ENCODE peak calls at places on chromosomes 4 and X, in five cellular contexts. U is stimulated activated naive CD8-positive, alpha-beta T cell treated with anti-CD3 and anti-CD28 coated beads, Interleukin-15, amount 100 ng/mL, for 72 hours; Q is mucosa of descending colon; V is natural killer cell; F is stimulated activated memory B cell treated with anti-CD40 and anti-IgM and Interleukin-4, amounts not matched to agents 10 μg/mL and 1 μg/mL and 100 μg/mL, for 72 hours. S is an unnamed sample.
A peak's percentile ranks its signal among the peaks of the same experiment; 100 is the strongest.

GRCh38 chr4:71382125-71382524 is 43.3 kb downstream of the SLC4A4 start:
- ATAC-seq in U (no peak), Q (peak; percentile 84), V (no peak), F (no peak), S (no peak)

GRCh38 chrX:141669689-141670088 is 28.9 kb downstream of the SPANXD start:
- ATAC-seq in Q (no peak), U (no peak), F (no peak), V (no peak), S (no peak)

GRCh38 chrX:13646154-13646549 is 6.8 kb upstream of the TCEANC start:
- ATAC-seq in Q (peak; percentile 82), U (no peak), F (no peak), V (no peak), S (peak; percentile 26)

GRCh38 chrX:37302569-37302968 is 46.6 kb upstream of the PRRG1 start:
- ATAC-seq in F (no peak), V (no peak), U (no peak), Q (peak; percentile 68), S (no peak)

GRCh38 chr4:47669946-47670345 is 167.9 kb downstream of the CORIN start:
- ATAC-seq in U (no peak), Q (no peak), F (no peak), V (no peak), S (no peak)

GRCh38 chrX:45852884-45853283 is 652.2 kb upstream of the DIPK2B start:
- ATAC-seq in U (no peak), Q (no peak), F (no peak), V (no peak), S (peak; percentile 31)

GRCh38 chr4:20480161-20480947 is 219.9 kb upstream of the PACRGL start:
- ATAC-seq in V (no peak), U (no peak), F (no peak), Q (no peak), S (no peak)

GRCh38 chr4:105677689-105678088 is 30.8 kb downstream of the INTS12 start:
- ATAC-seq in U (no peak), F (no peak), V (no peak), Q (peak; percentile 87), S (no peak)

GRCh38 chr4:123526511-123526910 is 129.9 kb downstream of the SPRY1 start:
- ATAC-seq in F (no peak), U (peak; percentile 70), V (no peak), Q (no peak), S (peak; percentile 70)

GRCh38 chr4:54683616-54684346 is 26.0 kb downstream of the KIT start:
- ATAC-seq in Q (peak; percentile 49), F (peak; percentile 49), V (peak; percentile 45), U (peak; percentile 61), S (peak; percentile 64)

GRCh38 chrX:39613997-39614679 is 483.6 kb downstream of the BCOR start:
- ATAC-seq in V (peak; percentile 15), F (peak; percentile 86), U (peak; percentile 87), Q (peak; percentile 15), S (peak; percentile 80)

GRCh38 chrX:20432746-20433374 is 166.2 kb upstream of the RPS6KA3 start:
- ATAC-seq in F (peak; percentile 43), V (no peak), Q (no peak), U (peak; percentile 49), S (peak; percentile 39)

GRCh38 chr4:183256343-183256742 is 63.7 kb downstream of the CLDN22 start:
- ATAC-seq in V (no peak), Q (no peak), F (no peak), U (no peak), S (no peak)

GRCh38 chrX:37824491-37825224 is 22.7 kb downstream of the DYNLT3 start:
- ATAC-seq in Q (peak; percentile 59), V (no peak), U (no peak), F (no peak), S (no peak)

GRCh38 chr4:183533698-183534097 is 28.8 kb downstream of the ING2 start:
- ATAC-seq in F (no peak), Q (no peak), U (no peak), V (no peak), S (no peak)

GRCh38 chr4:84235131-84235530 is 264.0 kb downstream of the NKX6-1 start:
- ATAC-seq in U (no peak), Q (no peak), F (no peak), V (no peak), S (no peak)

GRCh38 chrX:65745427-65745826 is 78.0 kb downstream of the MSN start:
- ATAC-seq in Q (no peak), F (no peak), V (peak; percentile 60), U (no peak), S (peak; percentile 27)

GRCh38 chr4:101693842-101694398 is 96.6 kb upstream of the BANK1 start:
- ATAC-seq in V (no peak), U (no peak), Q (no peak), F (peak; percentile 87), S (no peak)

GRCh38 chrX:41917517-41917916 is 5.8 kb downstream of the CASK start:
- ATAC-seq in U (no peak), F (no peak), Q (peak; percentile 60), V (no peak), S (no peak)

GRCh38 chrX:11064851-11065600 is 46.1 kb upstream of the HCCS start:
- ATAC-seq in U (no peak), F (no peak), Q (no peak), V (no peak), S (no peak)

GRCh38 chrX:145190801-145191389 is 56.4 kb upstream of the SPANXN1 start:
- ATAC-seq in U (no peak), V (no peak), F (no peak), Q (no peak), S (no peak)

GRCh38 chr4:122744229-122744628 is 11.7 kb downstream of the BBS12 start:
- ATAC-seq in Q (peak; percentile 78), F (no peak), V (no peak), U (no peak), S (no peak)

GRCh38 chrX:55011294-55011693 is 11.1 kb downstream of the APEX2 start:
- ATAC-seq in F (no peak), U (no peak), Q (no peak), V (no peak), S (no peak)

GRCh38 chrX:43693602-43694406 is 37.7 kb downstream of the MAOA start:
- ATAC-seq in Q (peak; percentile 86), U (no peak), V (no peak), F (no peak), S (no peak)

GRCh38 chrX:64842492-64842891 is 133.8 kb downstream of the ZC4H2 start:
- ATAC-seq in Q (peak; percentile 45), F (peak; percentile 89), U (peak; percentile 76), V (no peak), S (peak; percentile 74)

GRCh38 chr4:145881991-145882390 is 56.6 kb downstream of the ZNF827 start:
- ATAC-seq in Q (peak; percentile 99), F (peak; percentile 68), U (no peak), V (no peak), S (no peak)

GRCh38 chr4:26161030-26161824 is 159.6 kb upstream of the RBPJ start:
- ATAC-seq in U (peak; percentile 59), V (no peak), Q (peak; percentile 52), F (peak; percentile 56), S (peak; percentile 37)

GRCh38 chr4:25172964-25173917 is 13.0 kb upstream of the SEPSECS start:
- ATAC-seq in V (no peak), U (no peak), Q (peak; percentile 69), F (peak; percentile 43), S (peak; percentile 91)

GRCh38 chr4:168569066-168569908 is 72.4 kb downstream of the PALLD start:
- ATAC-seq in Q (peak; percentile 97), V (no peak), U (peak; percentile 82), F (no peak), S (peak; percentile 93)

GRCh38 chrX:404656-405055 is 17.9 kb upstream of the PPP2R3B start:
- ATAC-seq in U (no peak), Q (no peak), V (no peak), F (no peak), S (no peak)

GRCh38 chrX:151151668-151152267 is 24.6 kb upstream of the GPR50 start:
- ATAC-seq in V (no peak), Q (peak; percentile 69), F (no peak), U (peak; percentile 64), S (peak; percentile 44)

GRCh38 chr4:2786152-2786671 is 6.7 kb upstream of the SH3BP2 start:
- ATAC-seq in Q (peak; percentile 4), U (peak; percentile 80), V (peak; percentile 63), F (peak; percentile 68), S (peak; percentile 72)

GRCh38 chrX:19549838-19550237 is 34.5 kb upstream of the MAP3K15 start:
- ATAC-seq in U (peak; percentile 78), F (no peak), Q (no peak), V (no peak), S (peak; percentile 79)

GRCh38 chrX:72169008-72169728 is 12.4 kb upstream of the PIN4 start:
- ATAC-seq in Q (peak; percentile 44), F (no peak), V (peak; percentile 89), U (peak; percentile 95), S (peak; percentile 95)

GRCh38 chrX:1400731-1401471 is 9.0 kb upstream of the SLC25A6 start:
- ATAC-seq in V (no peak), Q (peak; percentile 37), U (no peak), F (no peak), S (no peak)

GRCh38 chr4:163681208-163681821 is 186.8 kb downstream of the TMA16 start:
- ATAC-seq in V (peak; percentile 47), F (peak; percentile 64), Q (peak; percentile 69), U (peak; percentile 60), S (peak; percentile 68)

GRCh38 chrX:150455220-150455618 is 92.1 kb downstream of the MAMLD1 start:
- ATAC-seq in Q (no peak), V (no peak), U (no peak), F (no peak), S (no peak)